ENCODE peak calls at places on chromosomes 4 and X, in four cellular contexts. L, R, J and H are unnamed samples.

GRCh38 chr4:34280131-34280530 is 1964.2 kb downstream of the ARAP2 start:
- DNase-seq in J (no peak), L (no peak), R (no peak), H (no peak)

GRCh38 chr4:107824367-107825071 is at the start of gene SGMS2:
- DNase-seq in L (peak; percentile 84), R (peak; percentile 91), J (peak; percentile 16), H (no peak)

GRCh38 chr4:158811704-158812103 is 42.9 kb downstream of the FNIP2 start:
- DNase-seq in J (peak; percentile 35), R (no peak), L (no peak), H (no peak)

GRCh38 chr4:48017108-48017527 is 546 bp downstream of the NIPAL1 start:
- DNase-seq in L (peak; percentile 66), J (peak; percentile 35), R (peak; percentile 56), H (no peak)

GRCh38 chr4:133152330-133152791 is 3.3 kb downstream of the PCDH10 start:
- DNase-seq in J (no peak), L (no peak), R (no peak), H (no peak)

GRCh38 chr4:80963051-80963450 is 67.5 kb upstream of the BMP3 start:
- DNase-seq in L (peak; percentile 29), J (no peak), R (no peak), H (no peak)

GRCh38 chrX:40095588-40096394 is 2.0 kb downstream of the BCOR start:
- DNase-seq in J (no peak), L (no peak), R (peak; percentile 34), H (no peak)

GRCh38 chr4:102390438-102390837 is 45.2 kb upstream of the SLC39A8 start:
- DNase-seq in J (no peak), L (no peak), R (no peak), H (peak; percentile 57)

GRCh38 chr4:55138367-55138766 is 13.0 kb upstream of the KDR start:
- DNase-seq in J (no peak), R (no peak), L (no peak), H (no peak)

GRCh38 chr4:85952518-85952917 is 407.3 kb downstream of the MAPK10 start:
- DNase-seq in R (peak; percentile 77), J (no peak), L (peak; percentile 58), H (no peak)

GRCh38 chr4:139902328-139903217 is 237.0 kb downstream of the MGST2 start:
- DNase-seq in J (no peak), L (peak; percentile 20), R (no peak), H (no peak)

GRCh38 chrX:150897371-150898319 is 823 bp downstream of the CD99L2 start:
- DNase-seq in R (peak; percentile 62), L (no peak), J (no peak), H (no peak)

GRCh38 chrX:54920610-54921426 is at the start of gene TRO:
- DNase-seq in J (no peak), R (no peak), L (peak; percentile 10), H (no peak)

GRCh38 chr4:96675420-96675819 is 835.5 kb downstream of the PDHA2 start:
- DNase-seq in L (no peak), J (no peak), R (peak; percentile 77), H (no peak)

GRCh38 chrX:122739770-122740169 is 444.3 kb upstream of the GRIA3 start:
- DNase-seq in R (no peak), J (no peak), L (no peak), H (no peak)

GRCh38 chr4:78345237-78345636 is 206.3 kb upstream of the ANXA3 start:
- DNase-seq in J (no peak), L (no peak), R (no peak), H (no peak)

GRCh38 chr4:41025824-41026223 is 188.5 kb downstream of the APBB2 start:
- DNase-seq in R (no peak), L (no peak), J (no peak), H (no peak)

GRCh38 chr4:153564630-153565525 is 98.7 kb downstream of the TMEM131L start:
- DNase-seq in L (peak; percentile 60), J (no peak), R (no peak), H (no peak)

GRCh38 chr4:109266891-109267290 is 35.6 kb downstream of the COL25A1 start:
- DNase-seq in L (no peak), J (no peak), R (no peak), H (no peak)

GRCh38 chr4:145231906-145232700 is 51.7 kb upstream of the OTUD4 start:
- DNase-seq in L (peak; percentile 65), J (no peak), R (peak; percentile 59), H (no peak)

DNA sequence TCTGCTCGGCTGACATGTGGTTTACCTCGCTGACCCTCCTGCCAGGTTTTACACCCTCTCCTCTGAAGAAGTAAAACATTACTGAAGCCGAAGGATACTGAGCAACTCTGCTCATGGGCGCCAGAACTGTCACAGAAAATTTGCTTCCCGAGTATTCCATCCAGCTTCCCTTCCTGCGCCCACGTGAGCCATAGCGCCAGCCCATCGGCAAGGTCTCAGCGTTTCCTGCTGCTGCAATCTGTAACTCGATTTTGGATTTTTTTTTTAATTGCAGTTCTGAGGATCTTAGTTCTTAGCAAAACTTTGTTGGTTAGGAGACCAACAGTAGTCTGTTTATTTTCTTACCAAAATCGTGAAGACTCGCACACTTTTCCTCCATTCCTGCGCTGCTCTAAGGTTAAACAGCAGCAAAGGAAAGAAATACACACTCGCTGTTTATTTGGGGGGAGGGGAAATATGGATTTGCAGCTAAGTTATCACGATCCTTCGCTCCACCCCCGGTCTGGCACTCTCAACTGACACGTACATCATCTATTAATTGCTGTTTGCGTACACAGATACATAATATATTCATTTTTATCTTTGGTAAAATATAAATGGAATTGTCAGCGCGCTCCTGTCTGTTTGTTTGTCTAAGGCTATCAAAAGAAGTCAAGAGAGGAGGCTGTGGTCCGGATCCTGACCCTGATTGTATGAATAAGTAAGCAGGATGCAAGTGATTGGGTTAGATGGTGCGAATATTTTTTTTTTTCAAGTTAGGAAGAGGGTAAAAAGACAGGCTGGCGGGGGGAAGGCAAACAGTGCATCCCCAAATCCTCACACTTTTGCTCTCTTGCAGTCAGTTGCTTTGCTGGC is at the start of gene TLL1:
- DNase-seq in R (peak; percentile 50), L (no peak), J (no peak), H (no peak)
- TF ChIP-seq FOS in R (no peak), L (no peak), J (no peak), H (no peak)

DNA sequence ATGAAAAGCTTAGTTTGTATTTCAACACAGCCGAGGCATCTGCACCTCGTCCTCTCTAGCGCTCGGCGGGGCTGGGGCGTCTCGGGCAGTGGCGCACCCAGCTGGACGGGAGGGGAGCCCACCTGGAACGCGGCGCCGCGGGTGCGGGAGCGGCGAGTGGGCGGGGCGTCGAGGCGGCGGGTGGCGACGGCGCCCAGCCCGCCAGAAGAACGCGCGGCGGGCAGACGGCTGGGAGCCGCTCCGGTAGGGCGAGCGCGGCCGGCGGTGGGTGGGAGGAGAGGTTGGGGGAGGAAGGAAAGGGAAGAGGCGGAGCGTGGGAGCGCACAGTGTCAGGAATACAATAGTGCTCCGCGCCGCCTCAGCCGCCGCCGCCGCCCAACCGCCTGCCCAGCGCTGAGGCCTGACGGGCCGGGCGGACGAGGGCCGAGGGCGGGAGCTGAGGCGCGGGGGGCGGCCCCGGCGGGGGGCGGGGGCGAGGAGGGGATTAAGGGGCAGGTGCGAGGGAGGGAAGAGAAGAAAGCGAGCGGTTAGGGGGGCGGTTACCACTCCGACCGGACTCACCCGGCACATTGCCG is at the start of gene JADE3:
- DNase-seq in J (peak; percentile 59), R (peak; percentile 75), L (peak; percentile 56), H (no peak)
- TF ChIP-seq FOS in J (no peak), R (no peak), L (no peak), H (no peak)

GRCh38 chr4:137124278-137124932 is 407.9 kb downstream of the PCDH18 start:
- DNase-seq in R (peak; percentile 35), L (peak; percentile 79), J (peak; percentile 2), H (peak; percentile 1)
- TF ChIP-seq FOS in R (no peak), L (no peak), J (no peak), H (no peak)

GRCh38 chr4:35525192-35525978 is 718.9 kb downstream of the ARAP2 start:
- DNase-seq in J (no peak), R (no peak), L (no peak), H (no peak)
- TF ChIP-seq FOS in J (no peak), R (no peak), L (no peak), H (no peak)

GRCh38 chrX:139213241-139213709 is 317.3 kb upstream of the F9 start:
- DNase-seq in J (peak; percentile 70), L (no peak), R (no peak), H (no peak)

GRCh38 chrX:139207655-139208054 is 322.9 kb upstream of the F9 start:
- DNase-seq in J (peak; percentile 37), L (no peak), R (no peak), H (no peak)

GRCh38 chrX:139209342-139209741 is 321.2 kb upstream of the F9 start:
- DNase-seq in J (peak; percentile 48), R (no peak), L (no peak), H (no peak)

GRCh38 chrX:139206914-139207313 is 323.6 kb upstream of the F9 start:
- DNase-seq in J (no peak), L (no peak), R (no peak), H (no peak)

GRCh38 chrX:139211568-139212182 is 318.9 kb upstream of the F9 start:
- DNase-seq in J (peak; percentile 29), L (no peak), R (no peak), H (no peak)
- TF ChIP-seq FOS in J (no peak), L (no peak), R (no peak), H (no peak)

GRCh38 chr4:183860726-183861125 is 44.4 kb upstream of the STOX2 start:
- DNase-seq in R (no peak), J (no peak), L (no peak), H (no peak)

GRCh38 chr4:183860110-183860509 is 45.0 kb upstream of the STOX2 start:
- DNase-seq in L (no peak), J (no peak), R (no peak), H (no peak)

GRCh38 chr4:183861426-183861825 is 43.7 kb upstream of the STOX2 start:
- DNase-seq in L (no peak), R (no peak), J (no peak), H (no peak)

GRCh38 chr4:183867247-183867646 is 37.9 kb upstream of the STOX2 start:
- DNase-seq in R (no peak), J (no peak), L (no peak), H (no peak)

DNA sequence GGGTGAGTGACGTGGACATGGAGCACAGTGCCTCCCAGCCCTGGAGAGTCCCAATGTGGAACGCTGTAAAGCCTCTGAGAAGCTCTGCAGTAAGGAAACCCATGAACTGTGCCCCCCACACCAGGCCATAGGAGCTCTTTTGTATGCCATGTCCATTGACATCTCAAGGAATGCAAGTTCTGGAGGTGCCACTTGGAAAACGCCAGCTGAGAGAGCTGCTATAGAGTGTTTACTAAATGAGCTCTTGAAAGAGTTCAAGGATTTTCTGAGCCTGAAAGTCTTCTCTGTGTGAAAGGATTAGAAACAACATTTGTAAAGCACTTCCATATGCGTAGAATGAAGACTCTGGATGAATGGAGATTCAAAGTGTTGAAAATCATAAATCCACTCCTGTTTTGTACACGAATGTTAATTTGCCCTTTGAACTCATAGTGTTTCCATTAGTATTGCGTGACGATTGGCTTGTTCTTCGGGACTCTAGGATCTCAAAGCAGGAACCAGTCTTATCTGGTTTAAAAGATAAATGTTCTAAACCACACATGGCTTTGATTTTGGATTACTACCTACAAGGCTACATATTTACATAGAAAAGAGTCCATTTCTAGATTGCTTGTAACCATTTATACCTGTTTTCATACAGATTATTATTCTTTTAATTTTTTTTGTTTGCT is 41.8 kb upstream of the STOX2 start:
- DNase-seq in R (no peak), J (no peak), L (no peak), H (no peak)
- TF ChIP-seq FOS in R (no peak), J (no peak), L (no peak), H (no peak)

GRCh38 chr4:3418029-3418762 is 23.6 kb upstream of the HGFAC start:
- DNase-seq in J (peak; percentile 37), R (no peak), L (no peak), H (no peak)
- TF ChIP-seq FOS in J (no peak), R (no peak), L (no peak), H (no peak)